ENCODE peak calls at places on chromosomes 7 and 10, in four cellular contexts. Y is upper lobe of right lung, X is HFF-Myc, E is astrocyte. M is an unnamed sample.

GRCh38 chr7:30994206-30995100 is 30.7 kb downstream of the GHRHR start:
- DNase-seq in Y (no peak), E (no peak), X (no peak), M (no peak)

GRCh38 chr7:134515569-134516468 is 11.5 kb upstream of the AKR1B10 start:
- DNase-seq in E (peak; percentile 84), Y (no peak), X (peak; percentile 66), M (no peak)

GRCh38 chr10:4701016-4701415 is 125.0 kb upstream of the AKR1E2 start:
- DNase-seq in X (no peak), Y (no peak), E (no peak), M (no peak)

GRCh38 chr7:82325416-82325815 is 118.2 kb downstream of the CACNA2D1 start:
- DNase-seq in E (peak; percentile 36), Y (no peak), X (no peak), M (no peak)

GRCh38 chr7:42091461-42092229 is 145.4 kb downstream of the GLI3 start:
- DNase-seq in Y (peak; percentile 72), X (no peak), E (no peak), M (no peak)

GRCh38 chr10:45440511-45441062 is 66.6 kb downstream of the ALOX5 start:
- DNase-seq in Y (no peak), X (no peak), E (no peak), M (no peak)

GRCh38 chr7:150988230-150989226 is 2.3 kb upstream of the NOS3 start:
- DNase-seq in Y (no peak), E (no peak), X (no peak), M (no peak)

GRCh38 chr10:54905793-54906192 is 104.8 kb upstream of the PCDH15 start:
- DNase-seq in Y (no peak), E (no peak), X (no peak), M (no peak)

GRCh38 chr10:74926791-74927585 is 100.6 kb downstream of the KAT6B start:
- DNase-seq in E (no peak), X (no peak), Y (no peak), M (no peak)

GRCh38 chr10:66719483-66719882 is 206.4 kb upstream of the LRRTM3 start:
- DNase-seq in Y (no peak), E (no peak), X (no peak), M (no peak)

GRCh38 chr10:44908071-44908709 is 2.9 kb upstream of the TMEM72 start:
- DNase-seq in X (peak; percentile 37), E (peak; percentile 16), Y (no peak), M (no peak)

GRCh38 chr7:142885311-142886230 is at the start of gene TRPV6:
- DNase-seq in X (no peak), Y (peak; percentile 82), E (no peak), M (peak; percentile 69)

GRCh38 chr7:25669954-25670841 is 441.9 kb upstream of the NPVF start:
- DNase-seq in X (no peak), E (no peak), Y (no peak), M (no peak)

GRCh38 chr10:119270893-119271361 is 63.6 kb downstream of the GRK5 start:
- DNase-seq in E (peak; percentile 27), Y (peak; percentile 90), X (no peak), M (peak; percentile 72)

GRCh38 chr10:78178940-78179339 is 145.3 kb downstream of the RPS24 start:
- DNase-seq in Y (peak; percentile 83), X (no peak), E (peak; percentile 23), M (no peak)

GRCh38 chr7:41629711-41630111 is 73.2 kb downstream of the INHBA start:
- DNase-seq in Y (no peak), E (peak; percentile 44), X (peak; percentile 56), M (no peak)

GRCh38 chr10:100988166-100988565 is 823 bp downstream of the TWNK start:
- DNase-seq in E (no peak), Y (no peak), X (no peak), M (no peak)

GRCh38 chr10:100985336-100985735 is 2.0 kb downstream of the MRPL43 start:
- DNase-seq in X (no peak), E (no peak), Y (no peak), M (peak; percentile 53)

GRCh38 chr10:100986623-100986951 is 710 bp downstream of the MRPL43 start:
- DNase-seq in Y (no peak), X (no peak), E (no peak), M (no peak)

GRCh38 chr10:100987685-100988049 is 324 bp downstream of the TWNK start:
- DNase-seq in Y (no peak), X (no peak), E (no peak), M (no peak)

DNA sequence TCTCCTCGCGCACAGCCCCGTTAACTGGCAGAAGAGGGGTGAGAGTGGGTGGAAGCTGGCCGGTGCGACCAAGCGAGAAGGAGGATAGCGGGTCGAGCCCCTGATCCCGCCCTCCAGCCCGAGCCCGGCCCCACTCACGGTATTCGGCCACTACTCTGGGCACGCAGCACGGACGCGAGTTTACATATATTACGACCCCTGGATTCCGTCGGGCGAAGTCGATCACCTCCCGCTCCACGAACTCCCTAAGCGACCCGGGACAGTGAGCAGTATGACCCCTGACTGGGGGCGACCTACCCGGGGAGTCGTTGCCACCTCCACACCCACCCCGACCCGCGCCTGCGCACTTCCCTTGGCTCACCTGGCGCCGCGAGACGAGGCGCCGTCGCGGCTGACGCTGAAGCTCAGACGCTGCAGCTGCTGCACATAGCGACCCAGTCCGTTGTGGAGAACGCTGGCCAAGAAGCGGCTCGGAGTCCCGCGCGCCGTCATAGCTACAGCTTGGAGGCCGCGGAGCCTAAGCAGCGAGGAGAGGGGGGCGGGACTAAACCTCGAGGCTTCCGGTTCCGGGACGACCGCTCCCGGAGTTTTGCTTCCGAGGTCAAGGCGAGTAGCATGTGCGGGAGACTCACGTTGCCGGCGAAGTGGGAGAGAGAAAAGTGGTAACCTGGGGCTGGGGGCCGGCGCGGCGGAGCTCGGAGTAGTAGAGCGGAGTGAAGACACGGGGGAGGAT is at the start of the genes MRPL43 and TWNK:
- DNase-seq in E (peak; percentile 47), Y (peak; percentile 92), X (no peak), M (peak; percentile 95)
- TF ChIP-seq CTCF in E (no peak), Y (no peak), X (no peak), M (no peak)

DNA sequence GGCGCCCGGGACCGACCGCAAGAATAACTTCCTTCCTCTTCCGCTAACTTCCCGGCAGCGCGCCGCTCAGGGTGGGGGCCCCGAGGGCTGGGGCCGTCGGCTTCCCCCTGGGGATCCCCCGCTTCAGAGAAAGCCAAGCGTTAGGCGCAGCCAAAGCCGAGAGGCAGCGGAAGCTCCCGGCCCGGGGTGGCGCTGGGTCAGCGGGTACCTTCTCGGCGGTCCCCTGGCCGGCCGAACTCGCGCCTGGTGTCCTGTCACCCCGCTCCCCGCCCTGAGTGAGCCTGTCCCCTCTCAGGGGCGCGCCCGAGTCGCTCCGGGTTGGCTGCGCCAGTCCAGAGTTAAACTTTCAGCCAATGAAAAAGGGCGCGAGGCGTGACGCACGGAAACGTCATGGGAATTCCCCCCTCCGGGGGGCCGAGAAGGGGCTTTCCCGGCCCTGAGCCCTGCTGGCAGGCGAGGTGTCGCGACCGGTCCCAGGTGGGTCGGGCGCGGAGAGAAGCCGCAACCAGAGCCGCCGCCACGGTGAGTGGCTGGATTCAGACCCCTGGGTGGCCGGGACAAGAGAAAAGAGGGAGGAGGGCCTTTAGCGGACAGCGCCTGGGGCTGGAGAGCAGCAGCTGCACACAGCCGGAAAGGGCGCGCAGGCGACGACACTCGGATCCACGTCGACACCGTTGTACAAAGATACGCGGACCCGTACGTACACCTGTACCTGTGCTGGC is 1.3 kb upstream of the NFKB2 start:
- DNase-seq in Y (peak; percentile 98), X (peak; percentile 63), E (peak; percentile 80), M (no peak)
- TF ChIP-seq CTCF in Y (peak; percentile 11), X (no peak), E (peak; percentile 67), M (peak; percentile 98)

GRCh38 chr7:101390901-101391301 is 28.2 kb downstream of the COL26A1 start:
- DNase-seq in E (no peak), Y (no peak), X (peak; percentile 65), M (no peak)
- TF ChIP-seq CTCF in E (no peak), Y (no peak), X (no peak), M (no peak)

DNA sequence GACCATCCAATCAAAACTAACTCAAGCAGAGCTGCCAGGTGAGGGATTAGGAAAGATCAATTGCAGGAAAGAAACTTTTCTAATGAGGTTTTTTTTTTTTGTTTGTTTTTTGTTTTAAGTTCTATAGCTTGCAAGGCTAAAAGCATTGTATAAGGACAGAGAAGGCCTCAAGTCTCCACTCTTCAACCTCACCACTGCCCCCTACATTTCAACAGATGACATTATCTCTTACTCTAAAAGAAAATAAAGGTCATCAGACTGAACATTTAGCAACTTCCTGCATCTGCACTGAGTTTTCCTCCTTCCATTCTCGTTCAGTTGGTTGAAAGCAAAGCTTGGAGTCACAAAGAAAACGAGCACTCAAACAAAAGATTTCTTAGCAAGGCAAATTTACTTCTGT is 45.2 kb upstream of the EXOC4 start:
- DNase-seq in X (no peak), E (no peak), Y (no peak), M (no peak)
- TF ChIP-seq CTCF in X (peak; percentile 27), E (no peak), Y (no peak), M (peak; percentile 49)

GRCh38 chr7:153948055-153948454 is 104.1 kb upstream of the DPP6 start:
- DNase-seq in E (no peak), X (no peak), Y (no peak), M (no peak)
- TF ChIP-seq CTCF in E (no peak), X (no peak), Y (no peak), M (no peak)

M was measured in chondrocyte.